ENCODE peak calls at places on chromosomes 16 and 17, in four cellular contexts. Z is GM12878, E is HCT116, K is H1. P is an unnamed sample.

GRCh38 chr16:11914759-11915643 is 755 bp downstream of the GSPT1 start:
- DNase-seq in Z (no peak), E (no peak), K (peak), P (no peak)

GRCh38 chr16:2008009-2008526 is 1.6 kb downstream of the ZNF598 start:
- DNase-seq in K (no peak), E (no peak), Z (no peak), P (no peak)

GRCh38 chr17:48996696-48997102 is 486 bp upstream of the IGF2BP1 start:
- DNase-seq in Z (no peak), E (no peak), K (no peak), P (no peak)

GRCh38 chr17:71237903-71238538 is 882.8 kb upstream of the SOX9 start:
- DNase-seq in E (peak), Z (no peak), K (no peak), P (peak)

GRCh38 chr17:70144260-70144846 is 25.0 kb upstream of the KCNJ2 start:
- DNase-seq in K (no peak), E (peak), Z (no peak), P (no peak)

GRCh38 chr17:64573214-64573613 is 66.4 kb downstream of the CEP95 start:
- DNase-seq in Z (no peak), E (no peak), K (no peak), P (no peak)

GRCh38 chr17:49995055-49995738 is at the start of gene DLX3:
- DNase-seq in Z (no peak), E (no peak), K (peak), P (no peak)

GRCh38 chr17:791807-792206 is 9.7 kb downstream of the MRM3 start:
- DNase-seq in Z (no peak), K (no peak), E (no peak), P (no peak)

GRCh38 chr17:5545051-5545987 is 39.0 kb downstream of the NLRP1 start:
- DNase-seq in E (no peak), Z (no peak), K (no peak), P (no peak)

GRCh38 chr17:56679767-56680422 is 86.4 kb downstream of the NOG start:
- DNase-seq in Z (no peak), E (no peak), K (no peak), P (no peak)

GRCh38 chr16:35365675-35366074 is 1906.3 kb downstream of the TP53TG3F start:
- DNase-seq in K (no peak), Z (no peak), E (no peak), P (no peak)

GRCh38 chr17:36506249-36506826 is 19.9 kb downstream of the ZNHIT3 start:
- DNase-seq in Z (no peak), K (no peak), E (no peak), P (no peak)

GRCh38 chr17:76199466-76199865 is 40.8 kb downstream of the RNF157 start:
- DNase-seq in E (no peak), K (no peak), Z (no peak), P (no peak)

GRCh38 chr17:2266045-2266864 is 37.3 kb downstream of the SMG6 start:
- DNase-seq in Z (peak), K (no peak), E (no peak), P (no peak)

GRCh38 chr16:67326472-67327309 is at the start of the genes KCTD19 and LRRC36:
- DNase-seq in K (peak), Z (no peak), E (no peak), P (no peak)

GRCh38 chr16:87850009-87851006 is 19.0 kb downstream of the SLC7A5 start:
- DNase-seq in K (peak), Z (no peak), E (no peak), P (no peak)

GRCh38 chr17:42531455-42532354 is 4.3 kb upstream of the NAGLU start:
- DNase-seq in Z (no peak), E (no peak), K (peak), P (no peak)

GRCh38 chr16:11566398-11566797 is 20.3 kb downstream of the LITAF start:
- DNase-seq in E (no peak), K (no peak), Z (no peak), P (no peak)

GRCh38 chr16:6048017-6048416 is 950.4 kb upstream of the EEF2KMT start:
- DNase-seq in K (no peak), Z (no peak), E (no peak), P (no peak)

GRCh38 chr17:75316253-75316652 is 27.0 kb upstream of the SLC25A19 start:
- DNase-seq in E (no peak), K (no peak), Z (no peak), P (no peak)

GRCh38 chr17:68600123-68600880 is 865 bp downstream of the FAM20A start:
- DNase-seq in Z (no peak), K (peak), E (no peak), P (no peak)

GRCh38 chr16:86252596-86252995 is 257.7 kb upstream of the FOXF1 start:
- DNase-seq in Z (no peak), K (peak), E (peak), P (no peak)

GRCh38 chr16:64311241-64311640 is 810.6 kb downstream of the CDH11 start:
- DNase-seq in Z (no peak), E (no peak), K (no peak), P (no peak)

GRCh38 chr16:64312292-64312691 is 809.6 kb downstream of the CDH11 start:
- DNase-seq in K (no peak), Z (no peak), E (no peak), P (no peak)

GRCh38 chr16:64317601-64318000 is 804.3 kb downstream of the CDH11 start:
- DNase-seq in Z (no peak), K (no peak), E (no peak), P (no peak)

GRCh38 chr16:64309398-64310110 is 812.3 kb downstream of the CDH11 start:
- DNase-seq in E (no peak), Z (no peak), K (no peak), P (no peak)

GRCh38 chr16:64313726-64314125 is 808.1 kb downstream of the CDH11 start:
- DNase-seq in Z (no peak), K (no peak), E (no peak), P (no peak)
- TF ChIP-seq SIN3A in Z (no peak), K (no peak), E (no peak), P (no peak)

DNA sequence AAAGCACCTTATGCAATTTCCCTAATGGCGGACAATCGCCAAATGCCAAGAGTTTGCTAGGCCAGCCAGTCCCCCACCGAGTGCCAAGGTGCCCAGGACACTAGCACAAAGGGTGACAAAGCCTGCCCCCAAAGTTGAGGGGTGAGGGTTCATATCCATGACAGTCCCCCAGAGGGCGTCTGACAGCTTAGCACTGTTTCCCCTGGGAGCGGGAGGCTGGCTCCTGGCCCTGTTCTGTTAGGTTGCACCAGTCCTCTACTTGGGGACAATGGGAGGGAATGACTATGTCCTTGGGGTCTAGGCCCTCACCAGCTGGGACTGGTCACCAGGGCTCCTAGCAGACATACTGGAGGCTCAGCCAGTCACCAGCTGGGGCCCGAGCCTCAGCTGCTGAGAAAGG is 66.9 kb downstream of the MYO18A start:
- DNase-seq in Z (no peak), E (no peak), K (no peak), P (no peak)
- TF ChIP-seq CTCF in Z (no peak), E (no peak), K (peak), P (peak)

GRCh38 chr16:72910875-72911274 is 137.1 kb downstream of the ZFHX3 start:
- DNase-seq in E (no peak), K (no peak), Z (no peak), P (no peak)
- TF ChIP-seq SIN3A in E (no peak), K (no peak), Z (no peak), P (no peak)

GRCh38 chr17:3813171-3813570 is 12.2 kb upstream of the ITGAE start:
- DNase-seq in K (no peak), Z (no peak), E (no peak), P (no peak)

GRCh38 chr17:3814361-3814760 is 13.4 kb upstream of the ITGAE start:
- DNase-seq in Z (no peak), E (no peak), K (no peak), P (no peak)

GRCh38 chr17:3815122-3815521 is 14.1 kb upstream of the ITGAE start:
- DNase-seq in K (no peak), E (no peak), Z (no peak), P (no peak)

GRCh38 chr17:3817851-3818605 is 17.0 kb upstream of the ITGAE start:
- DNase-seq in Z (no peak), K (no peak), E (no peak), P (no peak)

DNA sequence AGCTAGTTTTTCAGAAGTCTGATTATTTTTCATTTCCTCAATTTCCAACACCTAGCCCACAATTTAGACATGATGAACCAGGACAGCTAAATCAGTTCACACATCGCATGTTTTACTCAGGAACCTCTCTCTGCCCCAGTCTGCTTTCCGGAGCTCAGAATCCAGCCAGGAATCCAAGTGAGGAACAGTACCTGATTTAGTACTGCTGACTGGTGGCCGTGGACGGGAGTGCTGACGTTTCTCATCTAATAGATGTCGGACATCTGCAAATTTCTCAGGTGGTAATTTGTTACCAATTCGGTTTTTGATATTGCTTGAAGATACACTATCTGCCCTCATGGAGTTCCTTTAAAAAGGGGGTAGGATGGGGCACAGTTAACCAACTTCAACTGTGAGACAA is 14.9 kb upstream of the ITGAE start:
- DNase-seq in K (no peak), Z (no peak), E (no peak), P (no peak)
- TF ChIP-seq CTCF in K (no peak), Z (no peak), E (peak), P (no peak)

GRCh38 chr16:14263769-14264168 is 192.7 kb downstream of the MRTFB start:
- DNase-seq in K (no peak), Z (no peak), E (no peak), P (no peak)
- TF ChIP-seq SIN3A in K (no peak), Z (no peak), E (no peak), P (no peak)

P was measured in Panc1.